ENCODE peak calls at places on chromosomes 12 and 14, in five cellular contexts. D is stimulated activated CD4-positive, alpha-beta T cell treated with anti-CD3 and anti-CD28 coated beads, Interleukin-1b, Interleukin-23, amount 100 ng/mL, for 24 hours; Y is upper lobe of right lung; Z is NCI-H460; N is ELR. L is an unnamed sample.

GRCh38 chr14:83838221-83838620 is 1691.7 kb upstream of the FLRT2 start:
- DNase-seq in Z (peak; percentile 17), N (no peak), D (no peak), Y (no peak), L (no peak)

GRCh38 chr12:59787610-59788009 is 191.8 kb downstream of the SLC16A7 start:
- DNase-seq in Z (peak; percentile 73), D (no peak), N (no peak), Y (no peak), L (no peak)

GRCh38 chr12:130686511-130686981 is 29.6 kb downstream of the RIMBP2 start:
- DNase-seq in Y (no peak), N (no peak), D (no peak), Z (no peak), L (no peak)

GRCh38 chr12:107748472-107748871 is 12.5 kb downstream of the PRDM4 start:
- DNase-seq in Z (no peak), N (peak; percentile 88), Y (no peak), D (no peak), L (no peak)

GRCh38 chr14:99636487-99636886 is 8.4 kb upstream of the HHIPL1 start:
- DNase-seq in Y (no peak), D (no peak), N (no peak), Z (no peak), L (no peak)

GRCh38 chr12:58310368-58310767 is 369.0 kb downstream of the ATP23 start:
- DNase-seq in Z (no peak), Y (no peak), D (no peak), N (peak; percentile 92), L (no peak)

GRCh38 chr12:94265521-94265920 is 117.1 kb downstream of the PLXNC1 start:
- DNase-seq in N (no peak), Z (no peak), D (no peak), Y (no peak), L (no peak)

GRCh38 chr12:2092890-2093289 is 40.1 kb downstream of the CACNA1C start:
- DNase-seq in N (peak; percentile 61), Z (no peak), D (no peak), Y (peak; percentile 28), L (no peak)

GRCh38 chr14:21241218-21241819 is 27.9 kb downstream of the HNRNPC start:
- DNase-seq in Y (no peak), N (peak; percentile 52), D (no peak), Z (no peak), L (no peak)

GRCh38 chr12:130622803-130623202 is 93.3 kb downstream of the RIMBP2 start:
- DNase-seq in N (no peak), D (no peak), Y (no peak), Z (no peak), L (no peak)

GRCh38 chr12:112160611-112161010 is 35.3 kb downstream of the TRAFD1 start:
- DNase-seq in N (no peak), Z (no peak), Y (peak; percentile 12), D (no peak), L (peak; percentile 35)

L was measured in sciatic nerve.